ENCODE peak calls at places on chromosome 11, in five cellular contexts. H, I, N, Z and J are unnamed samples. For H3K4me1, the result is how much of the 10 kb centered on the place peaks cover.

GRCh38 chr11:104968365-104968855 is at the start of gene CASP4:
- DNase-seq in N (peak), Z (no peak), I (no peak), H (no peak), J (no peak)

GRCh38 chr11:80330302-80330701 is 889.5 kb upstream of the TENM4 start:
- DNase-seq in I (no peak), H (no peak), Z (no peak), N (no peak), J (no peak)

GRCh38 chr11:17773674-17774073 is 39.1 kb downstream of the KCNC1 start:
- DNase-seq in H (peak), Z (peak), I (no peak), N (no peak), J (no peak)

GRCh38 chr11:130868865-130869264 is 47.4 kb downstream of the SNX19 start:
- DNase-seq in I (no peak), N (no peak), Z (no peak), H (no peak), J (no peak)

GRCh38 chr11:17979770-17980371 is 33.0 kb downstream of the SERGEF start:
- DNase-seq in H (no peak), N (peak), Z (no peak), I (no peak), J (no peak)

GRCh38 chr11:1087961-1088926 is 13.6 kb downstream of the MUC2 start:
- DNase-seq in I (peak), N (no peak), Z (peak), H (peak), J (peak)

GRCh38 chr11:82929121-82929520 is 27.6 kb downstream of the DDIAS start:
- DNase-seq in Z (no peak), I (no peak), N (no peak), H (no peak), J (no peak)

GRCh38 chr11:45301537-45302246 is 15.6 kb upstream of the SYT13 start:
- DNase-seq in Z (no peak), I (no peak), N (no peak), H (no peak), J (no peak)

GRCh38 chr11:75714211-75714610 is 3.4 kb upstream of the MOGAT2 start:
- DNase-seq in Z (no peak), I (no peak), H (no peak), N (no peak), J (no peak)

GRCh38 chr11:3180869-3181268 is 15.8 kb upstream of the OSBPL5 start:
- DNase-seq in H (peak), N (no peak), I (no peak), Z (no peak), J (peak)

GRCh38 chr11:119319136-119319701 is 2.3 kb upstream of the MCAM start:
- DNase-seq in H (peak), Z (no peak), N (no peak), I (no peak), J (no peak)
- H3K4me1 ChIP-seq in H (half or more), Z (under half), N (under half), I (under half), J (under half)

GRCh38 chr11:27209562-27210005 is 153.4 kb downstream of the CCDC34 start:
- DNase-seq in I (peak), N (no peak), H (peak), Z (no peak), J (no peak)

GRCh38 chr11:27211370-27212127 is 151.5 kb downstream of the CCDC34 start:
- DNase-seq in N (no peak), I (peak), Z (no peak), H (peak), J (no peak)

GRCh38 chr11:27208846-27209245 is 154.2 kb downstream of the CCDC34 start:
- DNase-seq in I (no peak), N (no peak), Z (no peak), H (no peak), J (no peak)

GRCh38 chr11:27212248-27212780 is 150.7 kb downstream of the CCDC34 start:
- DNase-seq in N (no peak), Z (no peak), H (no peak), I (no peak), J (no peak)

DNA sequence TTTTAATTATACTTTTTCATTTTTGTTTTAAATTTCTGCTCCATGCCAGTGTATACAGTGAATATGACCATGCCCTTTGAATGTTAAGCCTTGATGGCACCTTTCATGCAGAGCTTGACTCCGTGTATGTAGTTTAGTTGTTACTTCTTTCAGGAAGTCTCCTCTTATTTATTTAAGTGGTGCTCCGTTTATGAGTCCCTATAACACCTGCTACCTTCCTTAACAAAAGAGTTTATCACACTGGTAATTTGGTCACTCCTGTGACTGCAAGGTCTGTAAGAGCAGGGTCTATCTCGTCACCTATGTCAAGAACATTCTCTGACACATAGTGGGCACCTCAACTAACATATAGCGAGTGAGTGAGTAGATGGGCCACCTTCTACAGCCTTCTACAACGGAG is 152.5 kb downstream of the CCDC34 start:
- DNase-seq in H (no peak), N (no peak), Z (no peak), I (no peak), J (no peak)
- H3K4me1 ChIP-seq in H (under half), N (under half), Z (under half), I (under half), J (under half)

DNA sequence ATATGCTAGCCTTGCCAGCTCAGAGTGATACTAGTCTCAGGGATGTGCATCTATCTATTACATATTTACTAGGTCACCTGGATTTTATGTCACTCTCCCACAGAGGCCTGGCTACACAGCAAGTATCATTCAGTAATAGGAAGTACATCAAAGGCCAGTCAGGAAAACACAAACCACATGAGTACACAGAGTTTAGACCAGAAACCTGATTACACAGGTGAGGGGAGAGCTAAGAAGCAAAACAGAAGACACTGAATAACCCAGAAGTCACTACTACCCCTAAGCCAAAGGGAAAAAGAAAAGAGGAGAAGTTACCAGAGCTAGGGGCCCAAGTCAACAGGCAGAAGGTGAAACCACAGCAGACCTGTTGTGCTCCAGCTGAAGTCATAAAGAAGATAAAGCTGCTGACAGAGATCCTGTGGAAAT is 13.3 kb downstream of the LPXN start:
- DNase-seq in H (no peak), N (no peak), Z (no peak), I (no peak), J (no peak)
- H3K4me1 ChIP-seq in H (under half), N (under half), Z (under half), I (under half), J (under half)

DNA sequence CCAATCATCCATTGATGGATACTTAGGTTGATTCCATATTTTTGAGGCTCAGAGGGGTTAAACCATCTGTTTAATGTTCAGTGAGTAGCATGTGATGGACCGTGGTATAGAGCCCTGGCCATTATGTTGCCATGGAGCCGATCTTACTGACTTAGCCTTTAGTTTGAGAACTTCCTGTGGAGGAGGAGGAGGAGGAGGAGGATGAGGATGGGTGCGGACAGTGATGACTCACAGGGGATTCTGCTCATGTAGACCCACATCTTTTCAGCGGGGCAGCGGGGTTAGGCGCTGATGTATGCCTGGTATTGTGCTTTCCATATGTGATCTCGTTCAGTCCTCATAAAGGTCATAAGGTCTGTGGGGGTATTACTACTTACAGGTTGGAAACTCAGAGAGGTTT is 13.9 kb downstream of the STX3 start:
- DNase-seq in Z (no peak), H (no peak), I (no peak), N (no peak), J (no peak)
- H3K4me1 ChIP-seq in Z (under half), H (under half), I (under half), N (half or more), J (half or more)